ENCODE peak calls at places on chromosomes 4 and X, in seven cellular contexts. E is PC-3, N is upper lobe of right lung, Q is cardiac fibroblast, S is testis, Z is fibroblast of pulmonary artery, Y is transverse colon. M is an unnamed sample.

GRCh38 chrX:22542641-22543040 is 269.9 kb downstream of the CBLL2 start:
- DNase-seq in Y (no peak), S (no peak), N (no peak), E (peak; percentile 12), Z (no peak), Q (no peak), M (no peak)

GRCh38 chrX:41688835-41689234 is at the start of gene GPR34:
- DNase-seq in S (peak; percentile 15), Y (no peak), E (no peak), Z (no peak), Q (no peak), N (no peak), M (no peak)

GRCh38 chr4:70958681-70959080 is 34.8 kb upstream of the DCK start:
- DNase-seq in Z (peak; percentile 56), N (no peak), E (peak; percentile 8), Q (peak; percentile 28), S (no peak), Y (no peak), M (peak; percentile 29)

GRCh38 chrX:147602297-147602696 is 309.4 kb upstream of the FMR1 start:
- DNase-seq in N (no peak), Q (no peak), E (peak; percentile 8), S (peak; percentile 19), Y (no peak), Z (no peak), M (no peak)

GRCh38 chrX:138771042-138771441 is 59.5 kb upstream of the FGF13 start:
- DNase-seq in Z (no peak), E (no peak), S (no peak), N (no peak), Q (no peak), Y (no peak), M (no peak)

GRCh38 chr4:169948271-169948670 is 77.9 kb downstream of the MFAP3L start:
- DNase-seq in S (no peak), Q (no peak), E (no peak), Z (no peak), N (no peak), Y (no peak), M (no peak)

GRCh38 chr4:130026185-130026584 is 930.2 kb downstream of the C4orf33 start:
- DNase-seq in E (no peak), Y (no peak), N (no peak), S (no peak), Q (no peak), Z (no peak), M (no peak)

GRCh38 chr4:185470503-185471195 is 884 bp downstream of the CCDC110 start:
- DNase-seq in S (peak; percentile 61), E (peak; percentile 42), Y (peak; percentile 73), N (peak; percentile 81), Z (peak; percentile 34), Q (peak; percentile 41), M (peak; percentile 81)

GRCh38 chr4:38132140-38132673 is 172.0 kb downstream of the PTTG2 start:
- DNase-seq in Z (peak; percentile 99), Y (peak; percentile 59), N (no peak), E (no peak), S (peak; percentile 60), Q (peak; percentile 98), M (no peak)

GRCh38 chr4:137032242-137032641 is 500.1 kb downstream of the PCDH18 start:
- DNase-seq in S (no peak), Z (peak; percentile 4), N (no peak), E (no peak), Y (no peak), Q (peak; percentile 16), M (no peak)

GRCh38 chrX:109600114-109600710 is 24.8 kb downstream of the KCNE5 start:
- DNase-seq in S (peak; percentile 23), Y (no peak), Z (peak; percentile 7), Q (peak; percentile 30), E (no peak), N (peak; percentile 51), M (peak; percentile 2)

GRCh38 chr4:16750216-16750615 is 148.2 kb downstream of the LDB2 start:
- DNase-seq in Q (no peak), Z (no peak), Y (no peak), E (no peak), N (no peak), S (no peak), M (no peak)

GRCh38 chrX:41031256-41031967 is 53.8 kb upstream of the USP9X start:
- DNase-seq in Y (peak; percentile 14), Q (no peak), N (no peak), Z (no peak), S (no peak), E (no peak), M (no peak)

GRCh38 chr4:88008624-88009235 is 1.3 kb downstream of the PKD2 start:
- DNase-seq in Y (no peak), S (no peak), N (no peak), Z (peak; percentile 31), E (peak; percentile 4), Q (no peak), M (no peak)

GRCh38 chrX:131046596-131046995 is 11.6 kb upstream of the ARHGAP36 start:
- DNase-seq in Z (no peak), Y (no peak), S (no peak), E (no peak), Q (no peak), N (no peak), M (no peak)

GRCh38 chrX:45264865-45265264 is 64.2 kb upstream of the DIPK2B start:
- DNase-seq in Z (no peak), S (no peak), N (no peak), E (no peak), Q (peak; percentile 3), Y (no peak), M (no peak)

GRCh38 chr4:158182736-158183135 is 9.9 kb upstream of the GASK1B start:
- DNase-seq in Q (no peak), E (no peak), S (peak; percentile 79), N (no peak), Y (no peak), Z (no peak), M (no peak)

GRCh38 chrX:155148724-155149537 is 67.3 kb upstream of the VBP1 start:
- DNase-seq in N (no peak), Q (peak; percentile 24), Y (peak; percentile 15), S (peak; percentile 60), Z (peak; percentile 31), E (peak; percentile 40), M (peak; percentile 2)

GRCh38 chr4:169050308-169050707 is 40.3 kb upstream of the CBR4 start:
- DNase-seq in Q (peak; percentile 74), Z (peak; percentile 59), E (no peak), Y (no peak), S (peak; percentile 54), N (no peak), M (no peak)

DNA sequence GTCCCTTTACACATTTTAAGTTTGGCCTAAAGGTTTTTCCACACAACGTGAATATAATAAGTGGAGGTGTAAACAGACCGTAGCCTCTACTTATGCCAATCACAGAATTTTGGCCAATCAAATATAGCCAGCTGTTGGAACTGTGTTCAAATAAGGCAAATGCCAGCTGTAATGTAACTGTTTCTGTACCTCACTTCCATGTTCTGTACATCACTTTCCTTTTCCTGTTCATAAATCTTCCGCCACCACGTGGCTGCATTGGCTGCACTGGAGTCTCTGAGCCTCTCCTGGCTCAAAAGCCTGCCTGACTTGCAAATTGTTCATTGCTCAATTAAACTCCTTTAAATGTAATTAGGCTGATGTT is 105.1 kb upstream of the SMIM31 start:
- DNase-seq in S (no peak), Q (no peak), E (no peak), Y (no peak), Z (no peak), N (no peak), M (no peak)
- H3K4me3 ChIP-seq in S (no peak overlapping the region), Q (no peak overlapping the region), E (peak overlapping the region; percentile 44), Y (no peak overlapping the region), Z (no peak overlapping the region), N (no peak overlapping the region), M (no peak overlapping the region)

DNA sequence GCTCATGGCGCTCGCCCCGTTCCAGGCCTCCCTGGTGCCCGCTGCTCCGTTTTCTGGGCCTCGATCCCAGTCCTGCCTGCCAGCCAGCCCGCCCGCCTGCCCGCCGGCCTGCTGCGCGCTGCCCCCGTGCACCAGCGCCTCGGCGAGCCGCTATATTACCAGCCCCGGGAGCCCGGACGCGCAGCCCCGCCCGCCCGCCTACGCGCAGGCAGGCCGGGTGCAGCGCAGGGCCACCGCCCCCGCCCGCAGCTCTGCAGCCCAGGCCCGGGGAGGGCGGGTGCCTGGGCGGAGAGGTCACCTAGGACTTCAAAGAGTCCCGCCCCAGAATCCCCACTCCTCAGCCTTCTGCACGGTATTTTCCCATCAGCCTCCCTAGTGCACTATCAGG is at the start of gene MAOB:
- DNase-seq in S (peak; percentile 27), Q (no peak), E (no peak), N (peak; percentile 72), Z (no peak), Y (peak; percentile 33), M (peak; percentile 35)
- H3K4me3 ChIP-seq in S (peak within 1 kb of the TSS; percentile 61), Q (no peak within 1 kb of the TSS), E (no peak within 1 kb of the TSS), N (peak within 1 kb of the TSS; percentile 36), Z (no peak within 1 kb of the TSS), Y (peak within 1 kb of the TSS; percentile 24), M (peak within 1 kb of the TSS; percentile 10)

GRCh38 chr4:140049024-140049923 is 104.7 kb downstream of the MAML3 start:
- DNase-seq in N (peak; percentile 65), Z (peak; percentile 82), S (peak; percentile 77), Y (peak; percentile 64), Q (peak; percentile 62), E (peak; percentile 62), M (peak; percentile 24)
- H3K4me3 ChIP-seq in N (peak overlapping the region; percentile 44), Z (peak overlapping the region; percentile 47), S (peak overlapping the region; percentile 18), Y (peak overlapping the region; percentile 20), Q (peak overlapping the region; percentile 44), E (peak overlapping the region; percentile 64), M (no peak overlapping the region)

DNA sequence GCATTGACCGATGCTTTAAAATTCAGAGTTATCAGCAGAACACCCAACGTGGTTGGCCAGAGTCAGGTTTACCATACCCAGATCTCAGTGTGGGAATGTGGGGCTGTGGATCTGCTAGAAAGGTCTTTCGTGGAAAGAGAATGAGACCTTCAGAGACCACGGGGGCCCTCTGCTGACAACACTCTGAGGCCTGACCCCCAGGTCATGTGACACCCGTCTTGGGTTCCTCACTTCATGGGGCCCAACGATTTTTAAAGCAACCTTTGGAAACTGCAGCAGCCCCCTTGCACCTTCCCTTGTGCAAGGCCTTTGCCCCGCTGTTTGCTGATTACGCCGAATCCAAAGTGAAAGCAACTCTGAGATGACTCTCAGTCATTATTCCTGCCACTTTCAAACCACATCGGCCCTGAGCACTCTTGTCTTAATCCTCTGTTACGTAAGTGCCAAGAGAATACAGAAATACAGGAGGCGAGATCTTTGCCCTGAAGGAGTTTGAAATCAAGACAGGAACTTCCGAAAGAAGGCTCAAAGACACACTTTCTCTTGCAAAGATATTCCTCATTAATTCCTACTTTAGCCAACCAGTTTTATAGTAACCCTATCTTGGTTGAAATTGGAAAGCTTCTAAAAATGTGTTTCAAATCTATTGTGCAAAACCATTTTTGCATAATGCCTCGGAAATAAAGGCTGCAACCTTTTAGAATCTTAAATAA is 88.3 kb downstream of the EVC2 start:
- DNase-seq in E (no peak), N (no peak), Q (no peak), S (no peak), Y (no peak), Z (no peak), M (no peak)
- H3K4me3 ChIP-seq in E (no peak overlapping the region), N (no peak overlapping the region), Q (no peak overlapping the region), S (no peak overlapping the region), Y (no peak overlapping the region), Z (no peak overlapping the region), M (no peak overlapping the region)

GRCh38 chrX:70398899-70399298 is 24.2 kb upstream of the GDPD2 start:
- DNase-seq in E (no peak), Q (peak; percentile 59), S (no peak), Y (no peak), N (no peak), Z (peak; percentile 35), M (no peak)

DNA sequence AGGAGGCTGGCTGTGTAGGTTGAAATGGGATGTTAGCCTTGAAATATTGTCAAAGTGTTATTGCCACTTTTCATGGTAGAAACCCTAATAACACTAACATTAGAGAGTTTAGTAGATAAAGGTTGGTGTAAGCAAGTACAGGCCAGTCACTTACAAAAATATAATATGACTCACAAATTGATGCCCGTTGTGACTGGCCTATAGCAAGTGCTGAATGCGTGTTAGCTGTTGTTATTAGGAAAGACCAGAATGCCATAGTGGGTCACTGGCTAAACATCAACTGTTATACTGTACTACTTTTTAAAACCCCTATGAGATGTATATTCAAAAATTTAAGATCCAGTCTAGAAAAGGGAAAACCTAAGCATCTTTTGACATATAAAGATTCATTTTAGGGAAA is 20.4 kb upstream of the GDPD2 start:
- DNase-seq in Q (no peak), Z (no peak), N (no peak), Y (no peak), E (no peak), S (no peak), M (no peak)
- H3K4me3 ChIP-seq in Q (no peak overlapping the region), Z (no peak overlapping the region), N (no peak overlapping the region), Y (no peak overlapping the region), E (no peak overlapping the region), S (no peak overlapping the region), M (no peak overlapping the region)

M was measured in thyroid gland.